ENCODE peak calls at places on chromosomes 7 and 10, in five cellular contexts. Q is mesendoderm, M is neural progenitor cell, Y is ovary, N is cardiac muscle cell. H is an unnamed sample.

GRCh38 chr7:51141451-51141971 is 175.1 kb downstream of the COBL start:
- DNase-seq in Y (no peak), M (peak; percentile 59), Q (peak; percentile 76), N (peak; percentile 83), H (peak; percentile 84)

GRCh38 chr10:88091490-88092061 is 228.2 kb downstream of the PTEN start:
- DNase-seq in M (no peak), Y (no peak), N (no peak), Q (no peak), H (no peak)

GRCh38 chr10:124210263-124210662 is 116.9 kb upstream of the CHST15 start:
- DNase-seq in M (no peak), Q (no peak), Y (no peak), N (no peak), H (no peak)

GRCh38 chr10:43968076-43968475 is 319.4 kb upstream of the ZNF32 start:
- DNase-seq in M (no peak), N (no peak), Y (no peak), Q (no peak), H (no peak)

GRCh38 chr10:112304460-112304859 is 21.3 kb downstream of the TECTB start:
- DNase-seq in N (no peak), Q (no peak), Y (no peak), M (no peak), H (peak; percentile 36)

GRCh38 chr10:87867453-87867852 is 4.0 kb downstream of the PTEN start:
- DNase-seq in M (no peak), N (no peak), Q (no peak), Y (no peak), H (no peak)

GRCh38 chr7:114885836-114886235 is 36.1 kb upstream of the MDFIC start:
- DNase-seq in Y (no peak), M (no peak), N (no peak), Q (no peak), H (no peak)

GRCh38 chr7:45506059-45506458 is 68.1 kb upstream of the ADCY1 start:
- DNase-seq in Y (no peak), M (no peak), N (no peak), Q (no peak), H (no peak)

GRCh38 chr10:49139000-49139865 is 5.4 kb upstream of the FAM170B start:
- DNase-seq in M (no peak), Y (peak; percentile 56), N (no peak), Q (no peak), H (peak; percentile 43)

GRCh38 chr10:85105614-85106013 is 777.2 kb downstream of the CCSER2 start:
- DNase-seq in Y (no peak), M (peak; percentile 26), N (peak; percentile 25), Q (peak; percentile 65), H (no peak)

GRCh38 chr10:71587941-71588573 is 131.5 kb downstream of the C10orf105 start:
- DNase-seq in Y (no peak), Q (no peak), N (no peak), M (no peak), H (no peak)

GRCh38 chr10:511849-512191 is 177.6 kb downstream of the DIP2C start:
- DNase-seq in N (peak; percentile 70), Q (no peak), Y (peak; percentile 22), M (no peak), H (no peak)

GRCh38 chr7:120363414-120363813 is 90.4 kb downstream of the KCND2 start:
- DNase-seq in N (no peak), Q (no peak), M (no peak), Y (no peak), H (no peak)

GRCh38 chr10:89915021-89915420 is 213.6 kb downstream of the KIF20B start:
- DNase-seq in Y (no peak), Q (no peak), M (no peak), N (no peak), H (no peak)

GRCh38 chr7:115183431-115184057 is 261.6 kb downstream of the MDFIC start:
- DNase-seq in N (no peak), M (no peak), Y (no peak), Q (peak; percentile 25), H (no peak)

GRCh38 chr10:59648711-59649201 is 60.9 kb downstream of the SLC16A9 start:
- DNase-seq in Q (peak; percentile 46), N (peak; percentile 8), M (peak; percentile 52), Y (no peak), H (peak; percentile 15)

GRCh38 chr10:78844956-78845355 is 223.8 kb upstream of the ZMIZ1 start:
- DNase-seq in Y (no peak), Q (no peak), M (no peak), N (no peak), H (no peak)

GRCh38 chr7:148142660-148143248 is 447.8 kb upstream of the C7orf33 start:
- DNase-seq in Q (peak; percentile 69), N (peak; percentile 55), Y (no peak), M (peak; percentile 67), H (peak; percentile 78)

GRCh38 chr10:13331641-13332040 is 16.5 kb downstream of the SEPHS1 start:
- DNase-seq in M (no peak), Y (no peak), Q (no peak), N (no peak), H (no peak)

DNA sequence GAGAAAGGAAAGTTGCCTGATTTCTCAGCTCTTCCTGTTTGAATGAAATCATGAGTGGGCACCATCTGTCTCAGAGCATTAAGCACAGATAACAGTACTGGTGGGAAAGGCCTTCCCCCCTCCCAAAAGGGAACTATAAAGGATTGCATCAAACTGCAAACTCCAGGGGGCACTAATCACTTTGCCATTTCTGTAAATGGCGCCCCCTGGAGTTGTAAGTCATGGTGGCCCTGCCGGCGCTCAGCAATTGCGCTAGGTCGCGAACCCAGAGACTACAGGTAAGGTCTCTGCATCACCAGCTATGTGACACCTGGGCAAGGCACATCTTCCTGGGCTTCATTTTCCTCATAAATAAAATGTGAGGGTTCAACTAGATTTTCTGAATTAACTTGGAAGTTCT is 11.1 kb downstream of the LRRC4 start:
- DNase-seq in M (peak; percentile 43), Y (no peak), N (no peak), Q (peak; percentile 80), H (no peak)
- H3K36me3 ChIP-seq in M (no peaks in the 10 kb centered on the region), Y (no peaks in the 10 kb centered on the region), N (no peaks in the 10 kb centered on the region), Q (no peaks in the 10 kb centered on the region), H (peaks cover 15% of the 10 kb centered on the region)

GRCh38 chr7:95544174-95544573 is 52.1 kb downstream of the PDK4 start:
- DNase-seq in N (no peak), M (no peak), Y (no peak), Q (no peak), H (no peak)

GRCh38 chr7:95543312-95543711 is 53.0 kb downstream of the PDK4 start:
- DNase-seq in N (no peak), M (no peak), Q (no peak), Y (no peak), H (no peak)

GRCh38 chr7:95537483-95537882 is 51.7 kb downstream of the ASB4 start:
- DNase-seq in Y (no peak), Q (no peak), M (no peak), N (no peak), H (no peak)

GRCh38 chr7:95536656-95537311 is 51.0 kb downstream of the ASB4 start:
- DNase-seq in Y (no peak), N (no peak), M (no peak), Q (no peak), H (no peak)

DNA sequence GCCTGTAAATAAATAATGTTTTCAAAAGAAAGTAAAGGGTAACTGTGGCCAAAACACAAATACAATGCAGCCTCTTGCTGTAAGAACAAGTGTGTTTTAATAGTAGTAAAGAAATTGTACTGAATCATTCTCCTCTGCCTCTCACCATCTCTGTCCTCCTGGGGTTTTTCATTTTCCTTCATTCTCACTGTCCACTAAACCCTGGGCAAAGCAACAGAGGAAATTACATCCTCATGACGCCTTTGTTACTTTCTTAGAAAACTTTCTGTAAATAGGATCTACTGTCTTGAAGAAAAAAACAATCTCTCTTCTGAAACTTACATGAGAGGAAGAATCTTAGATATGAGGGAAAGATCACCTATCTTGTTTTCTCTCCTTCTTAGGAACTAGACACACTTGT is 54.6 kb downstream of the ASB4 start:
- DNase-seq in Y (no peak), Q (no peak), N (no peak), M (no peak), H (no peak)
- H3K27me3 ChIP-seq in Y (no peaks in the 10 kb centered on the region), Q (no peaks in the 10 kb centered on the region), N (peaks cover 10% of the 10 kb centered on the region), M (no peaks in the 10 kb centered on the region), H (peaks cover 4% of the 10 kb centered on the region)

GRCh38 chr7:150970424-150970823 is 7.7 kb downstream of the KCNH2 start:
- DNase-seq in M (no peak), Y (no peak), Q (no peak), N (no peak), H (no peak)
- H3K4me1 ChIP-seq in M (peaks cover 49% of the 10 kb centered on the region), Y (peaks cover 27% of the 10 kb centered on the region), Q (no peaks in the 10 kb centered on the region), N (peaks cover 77% of the 10 kb centered on the region), H (peaks cover 3% of the 10 kb centered on the region)

GRCh38 chr7:7203813-7204575 is 21.6 kb downstream of the C1GALT1 start:
- DNase-seq in Q (no peak), M (no peak), N (no peak), Y (no peak), H (no peak)

GRCh38 chr7:7202375-7202720 is 20.0 kb downstream of the C1GALT1 start:
- DNase-seq in N (no peak), Y (no peak), M (no peak), Q (no peak), H (no peak)

GRCh38 chr7:7201583-7202374 is 19.4 kb downstream of the C1GALT1 start:
- DNase-seq in Y (no peak), Q (peak; percentile 93), M (peak; percentile 42), N (no peak), H (no peak)
- H3K36me3 ChIP-seq in Y (no peaks in the 10 kb centered on the region), Q (no peaks in the 10 kb centered on the region), M (no peaks in the 10 kb centered on the region), N (no peaks in the 10 kb centered on the region), H (no peaks in the 10 kb centered on the region)

GRCh38 chr7:1187127-1187526 is 27.1 kb upstream of the ZFAND2A start:
- DNase-seq in M (no peak), N (no peak), Y (no peak), Q (no peak), H (no peak)

GRCh38 chr7:1192171-1192676 is 32.2 kb upstream of the ZFAND2A start:
- DNase-seq in Y (no peak), N (no peak), M (no peak), Q (no peak), H (peak; percentile 19)

GRCh38 chr7:1189986-1190772 is 30.2 kb upstream of the ZFAND2A start:
- DNase-seq in N (no peak), M (no peak), Q (no peak), Y (no peak), H (no peak)

GRCh38 chr7:1193593-1194424 is 33.8 kb upstream of the ZFAND2A start:
- DNase-seq in Y (no peak), Q (peak; percentile 22), M (peak; percentile 81), N (peak; percentile 36), H (peak; percentile 71)

GRCh38 chr7:1188720-1189294 is 28.8 kb upstream of the ZFAND2A start:
- DNase-seq in M (no peak), N (no peak), Q (no peak), Y (no peak), H (no peak)
- H3K27me3 ChIP-seq in M (peaks cover 74% of the 10 kb centered on the region), N (peaks cover 21% of the 10 kb centered on the region), Q (no peaks in the 10 kb centered on the region), Y (no peaks in the 10 kb centered on the region), H (peaks cover 54% of the 10 kb centered on the region)

DNA sequence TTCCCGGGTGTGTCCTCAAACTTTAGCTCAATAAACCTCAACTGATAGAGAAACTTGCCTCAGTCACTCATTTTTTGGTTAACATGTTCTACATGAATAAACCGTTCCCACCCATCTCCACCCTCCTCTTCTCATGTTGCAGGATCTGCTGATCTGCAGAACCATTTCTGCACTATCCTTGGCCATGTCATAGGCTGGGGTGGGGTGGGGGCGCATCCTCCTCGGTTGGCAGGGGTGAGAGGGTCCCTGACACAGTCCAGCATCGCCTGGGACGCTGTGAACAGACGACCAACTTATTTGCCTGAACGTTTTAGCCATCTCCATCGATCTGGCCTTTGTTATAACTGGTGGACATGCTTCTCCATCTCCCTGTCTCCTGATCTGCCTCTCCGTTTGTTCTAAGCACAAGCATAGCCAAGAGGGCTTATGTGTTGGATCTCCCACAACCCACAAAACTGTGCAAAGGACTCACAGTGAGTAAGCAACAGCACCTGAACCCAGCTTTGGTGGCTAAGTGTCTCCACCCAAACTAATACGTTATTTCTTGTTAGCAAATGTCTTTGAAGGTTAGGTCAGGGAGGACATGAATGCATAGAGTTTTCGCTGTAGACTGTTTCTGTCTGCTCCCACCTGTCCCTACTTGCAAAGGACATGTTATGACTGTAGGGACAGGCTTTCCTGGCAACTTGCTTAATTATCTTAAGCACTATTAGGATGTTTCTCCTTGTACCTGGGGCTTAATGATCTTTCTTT is 51.7 kb downstream of the PRKCQ start:
- DNase-seq in Y (no peak), N (no peak), M (no peak), Q (no peak), H (no peak)
- H3K4me1 ChIP-seq in Y (no peaks in the 10 kb centered on the region), N (no peaks in the 10 kb centered on the region), M (peaks cover 5% of the 10 kb centered on the region), Q (no peaks in the 10 kb centered on the region), H (no peaks in the 10 kb centered on the region)